ENCODE peak calls at places on chromosomes 3 and 15, in seven cellular contexts. V is iPS-NIHi11; F is hippocampal formation; J is CD8-positive, alpha-beta T cell; R is CD4-positive, alpha-beta memory T cell; B is NCI-H774; W is GF-D8. O is an unnamed sample.

GRCh38 chr15:76169013-76169412 is 109.2 kb downstream of the TMEM266 start:
- DNase-seq in B (no peak), F (no peak), W (no peak), R (no peak), J (no peak), V (peak), O (no peak)

GRCh38 chr15:25368855-25369254 is 70.0 kb downstream of the UBE3A start:
- DNase-seq in B (no peak), V (no peak), F (no peak), R (no peak), W (no peak), J (no peak), O (no peak)

GRCh38 chr15:33243869-33244268 is 49.4 kb upstream of the FMN1 start:
- DNase-seq in V (no peak), F (no peak), W (no peak), J (no peak), B (no peak), R (no peak), O (no peak)

GRCh38 chr3:196340466-196340865 is 2.3 kb upstream of the TM4SF19 start:
- DNase-seq in J (no peak), R (no peak), B (no peak), F (no peak), W (no peak), V (no peak), O (no peak)

GRCh38 chr3:115697263-115698053 is 74.1 kb downstream of the GAP43 start:
- DNase-seq in R (no peak), F (no peak), J (no peak), B (no peak), V (no peak), W (no peak), O (no peak)

GRCh38 chr3:169091196-169091595 is 572.3 kb downstream of the MECOM start:
- DNase-seq in J (no peak), W (no peak), R (no peak), V (no peak), F (no peak), B (no peak), O (no peak)

GRCh38 chr15:80875568-80875967 is 96.4 kb downstream of the CEMIP start:
- DNase-seq in J (no peak), V (no peak), R (no peak), W (no peak), B (no peak), F (no peak), O (peak)

GRCh38 chr3:150603888-150604319 is 783 bp downstream of the SELENOT start:
- DNase-seq in W (no peak), V (peak), R (no peak), J (no peak), F (peak), B (no peak), O (no peak)

GRCh38 chr15:47813985-47814384 is 96.7 kb downstream of the SEMA6D start:
- DNase-seq in B (no peak), W (no peak), F (no peak), V (no peak), J (no peak), R (no peak), O (no peak)

O was measured in putamen.